ENCODE peak calls at places on chromosome 18, in four cellular contexts. P, F, E and D are unnamed samples.

GRCh38 chr18:26854292-26854881 is 11.1 kb downstream of the AQP4 start:
- DNase-seq in F (no peak), E (no peak), P (no peak), D (no peak)

GRCh38 chr18:45518770-45519169 is 96.5 kb upstream of the SLC14A2 start:
- DNase-seq in F (no peak), E (no peak), P (no peak), D (no peak)

GRCh38 chr18:21134895-21135294 is 23.3 kb upstream of the ROCK1 start:
- DNase-seq in F (no peak), E (peak; percentile 8), P (no peak), D (no peak)

GRCh38 chr18:52572036-52572750 is 232.2 kb downstream of the DCC start:
- DNase-seq in E (no peak), F (no peak), P (no peak), D (no peak)

GRCh38 chr18:62585274-62586147 is 62.7 kb downstream of the ZCCHC2 start:
- DNase-seq in F (peak; percentile 41), P (no peak), E (no peak), D (no peak)

GRCh38 chr18:23822590-23823385 is 133.5 kb downstream of the LAMA3 start:
- DNase-seq in P (no peak), E (no peak), F (no peak), D (no peak)

GRCh38 chr18:59109375-59109774 is 30.3 kb upstream of the SEC11C start:
- DNase-seq in E (peak; percentile 57), P (no peak), F (no peak), D (no peak)

GRCh38 chr18:47209166-47209565 is 33.0 kb upstream of the IER3IP1 start:
- DNase-seq in E (no peak), P (no peak), F (no peak), D (no peak)

GRCh38 chr18:74596959-74597661 is 560 bp upstream of the ZNF407 start:
- DNase-seq in E (peak; percentile 73), F (peak; percentile 76), P (peak; percentile 5), D (no peak)

GRCh38 chr18:9854801-9855676 is 30.7 kb upstream of the TXNDC2 start:
- DNase-seq in E (no peak), F (no peak), P (peak; percentile 81), D (no peak)
- TF ChIP-seq TCF12 in E (no peak), F (no peak), P (no peak), D (no peak)

DNA sequence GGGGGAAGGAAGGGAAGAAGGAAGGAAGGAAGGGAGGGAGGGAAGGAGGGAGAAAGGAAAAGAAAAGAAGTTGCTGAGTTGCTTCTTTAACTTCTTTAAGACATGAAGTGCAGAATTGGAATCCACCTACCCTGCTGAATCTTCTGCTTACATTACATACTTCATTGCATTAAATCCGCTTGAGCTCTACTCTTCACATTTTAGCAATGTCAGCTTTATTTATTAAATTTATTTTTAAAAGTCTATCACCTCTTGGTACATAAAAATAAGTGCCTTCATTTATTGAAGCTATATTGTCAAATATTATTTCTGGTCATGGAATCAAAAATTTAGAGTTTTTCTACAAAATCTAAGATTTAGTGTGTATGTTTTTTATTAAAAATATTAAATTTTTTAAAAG is 284.6 kb downstream of the CCDC102B start:
- DNase-seq in E (no peak), F (no peak), P (no peak), D (no peak)
- TF ChIP-seq TCF12 in E (no peak), F (no peak), P (no peak), D (no peak)

GRCh38 chr18:36186461-36187137 is 698 bp upstream of the MOCOS start:
- DNase-seq in P (peak; percentile 41), E (peak; percentile 62), F (peak; percentile 74), D (no peak)

GRCh38 chr18:36188912-36189311 is 1.6 kb downstream of the MOCOS start:
- DNase-seq in F (peak; percentile 45), P (no peak), E (no peak), D (no peak)

GRCh38 chr18:36189486-36189885 is 2.2 kb downstream of the MOCOS start:
- DNase-seq in E (no peak), F (no peak), P (no peak), D (no peak)

GRCh38 chr18:36187138-36187825 is at the start of gene MOCOS:
- DNase-seq in F (peak; percentile 94), P (peak; percentile 68), E (peak; percentile 92), D (no peak)

GRCh38 chr18:36187826-36188721 is 777 bp downstream of the MOCOS start:
- DNase-seq in E (no peak), P (peak; percentile 52), F (peak; percentile 87), D (no peak)
- TF ChIP-seq TCF12 in E (no peak), P (no peak), F (no peak), D (no peak)

DNA sequence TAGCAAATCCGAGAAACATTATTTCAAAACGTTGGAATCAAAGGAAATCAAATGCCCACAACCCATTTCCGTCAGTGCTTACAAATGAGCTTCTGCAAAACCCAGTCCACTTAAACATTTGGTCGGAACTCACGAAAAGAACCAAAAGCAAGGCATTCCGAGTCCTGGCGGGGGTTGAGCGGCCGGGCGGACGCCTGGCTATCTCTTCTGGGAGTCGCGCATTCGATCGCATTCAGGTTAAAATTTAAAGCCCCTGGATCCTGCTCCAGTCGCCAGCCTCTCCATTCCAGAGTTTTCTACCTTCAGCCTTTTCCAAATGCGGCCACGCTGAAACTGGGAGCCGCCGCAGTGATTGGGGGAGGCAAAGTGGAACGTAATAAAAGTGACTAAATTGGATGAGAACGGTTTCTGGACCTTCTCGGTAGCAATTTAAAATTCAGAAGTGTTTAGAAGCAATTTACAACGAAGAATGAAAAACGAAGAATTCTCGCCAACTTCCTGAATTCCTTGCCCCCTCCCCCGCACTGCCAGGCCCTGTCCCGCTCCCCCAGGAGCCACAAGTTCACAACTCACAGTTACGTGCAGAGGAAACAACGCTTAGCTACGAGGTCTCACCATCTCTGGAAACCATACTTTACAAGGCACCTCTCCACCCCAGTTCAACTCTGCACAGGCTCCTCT is 1.8 kb upstream of the GATA6 start:
- DNase-seq in F (peak; percentile 64), E (peak; percentile 40), P (no peak), D (no peak)
- TF ChIP-seq TCF12 in F (peak; percentile 33), E (no peak), P (no peak), D (no peak)

GRCh38 chr18:72868666-72869661 is 1.2 kb upstream of the NETO1 start:
- DNase-seq in E (peak; percentile 24), F (peak; percentile 67), P (no peak), D (no peak)

GRCh38 chr18:72866901-72867701 is 686 bp downstream of the NETO1 start:
- DNase-seq in F (peak; percentile 73), E (peak; percentile 27), P (no peak), D (no peak)

GRCh38 chr18:72869786-72870185 is 2.0 kb upstream of the NETO1 start:
- DNase-seq in F (no peak), E (no peak), P (no peak), D (no peak)

GRCh38 chr18:72867721-72868665 is at the start of gene NETO1:
- DNase-seq in P (no peak), E (peak; percentile 35), F (peak; percentile 61), D (no peak)

DNA sequence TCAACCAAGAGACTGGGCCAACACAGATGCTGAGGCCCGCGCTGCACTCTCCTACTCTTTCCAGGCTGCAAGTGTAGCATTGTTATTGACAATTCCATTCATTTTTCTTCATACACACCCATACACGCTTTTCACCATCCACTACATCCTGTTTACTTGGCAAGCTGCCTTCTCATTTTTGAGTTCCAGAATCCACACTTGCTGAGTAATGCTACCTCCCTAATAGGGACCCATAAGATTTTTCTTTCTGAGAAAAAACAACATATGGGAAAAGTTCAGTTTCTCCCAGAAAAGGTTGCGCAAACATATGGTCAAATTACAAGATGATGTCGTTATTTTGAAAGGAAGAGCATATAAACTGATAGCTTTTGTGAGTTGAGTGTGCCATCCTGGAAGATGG is 3.3 kb upstream of the NETO1 start:
- DNase-seq in P (no peak), E (no peak), F (no peak), D (no peak)
- TF ChIP-seq TCF12 in P (no peak), E (no peak), F (no peak), D (no peak)

DNA sequence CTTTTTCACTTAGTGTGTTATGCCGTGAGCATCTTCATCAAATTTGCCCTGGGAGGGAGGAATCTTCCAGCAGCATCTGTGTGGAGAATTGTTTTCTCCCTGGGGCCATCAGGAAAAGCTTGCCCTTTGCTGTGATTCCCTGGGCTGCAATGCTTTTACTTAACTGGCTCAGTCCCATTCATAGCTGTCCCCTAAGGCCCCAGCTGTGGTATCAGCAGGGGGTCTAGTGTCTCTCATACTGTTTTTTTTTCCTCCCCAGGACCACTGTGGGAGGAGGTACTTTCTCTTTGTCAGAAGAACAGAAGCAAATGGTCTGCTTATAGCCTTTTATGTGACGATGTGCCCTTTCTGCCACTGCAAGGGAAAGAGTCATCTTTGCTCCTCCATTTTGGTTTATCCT is 176.8 kb upstream of the CELF4 start:
- DNase-seq in E (peak; percentile 16), F (no peak), P (no peak), D (no peak)
- TF ChIP-seq TCF12 in E (no peak), F (no peak), P (no peak), D (no peak)

GRCh38 chr18:3994061-3994687 is 460.9 kb downstream of the DLGAP1 start:
- DNase-seq in F (no peak), E (no peak), P (no peak), D (no peak)

GRCh38 chr18:4004176-4004829 is 450.8 kb downstream of the DLGAP1 start:
- DNase-seq in F (no peak), E (no peak), P (no peak), D (no peak)

GRCh38 chr18:3995476-3996102 is 459.5 kb downstream of the DLGAP1 start:
- DNase-seq in E (peak; percentile 27), F (peak; percentile 69), P (peak; percentile 56), D (peak; percentile 38)

DNA sequence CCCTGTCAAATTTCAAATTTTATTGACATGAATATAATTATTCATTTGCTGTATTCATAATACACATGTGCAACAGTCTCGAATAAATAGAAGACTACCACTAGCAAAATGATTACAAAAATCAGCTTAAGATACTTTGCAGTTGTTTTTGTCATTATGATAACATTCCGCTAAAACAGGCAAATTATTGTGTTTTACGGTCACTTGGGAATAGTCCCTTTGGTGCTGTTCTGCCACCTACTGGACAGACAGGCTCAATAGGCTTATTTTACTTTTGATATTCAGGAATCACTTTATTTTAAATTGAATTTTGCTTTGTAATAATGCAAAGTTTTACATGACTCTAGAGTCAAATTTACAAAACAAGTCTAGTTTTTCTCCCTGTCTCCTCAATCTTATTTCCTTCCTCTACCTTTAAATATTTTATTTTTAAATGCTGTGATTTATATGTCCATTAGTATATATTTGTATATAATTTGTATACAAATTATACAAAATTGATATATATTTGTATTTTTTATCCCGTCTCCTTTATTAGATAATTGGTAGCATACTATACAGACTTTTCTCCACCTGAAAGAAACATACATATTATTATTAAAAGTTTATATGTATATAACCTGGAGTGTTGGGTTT is 456.3 kb downstream of the DLGAP1 start:
- DNase-seq in P (peak; percentile 14), E (peak; percentile 19), F (no peak), D (no peak)
- TF ChIP-seq TCF12 in P (no peak), E (no peak), F (no peak), D (no peak)

DNA sequence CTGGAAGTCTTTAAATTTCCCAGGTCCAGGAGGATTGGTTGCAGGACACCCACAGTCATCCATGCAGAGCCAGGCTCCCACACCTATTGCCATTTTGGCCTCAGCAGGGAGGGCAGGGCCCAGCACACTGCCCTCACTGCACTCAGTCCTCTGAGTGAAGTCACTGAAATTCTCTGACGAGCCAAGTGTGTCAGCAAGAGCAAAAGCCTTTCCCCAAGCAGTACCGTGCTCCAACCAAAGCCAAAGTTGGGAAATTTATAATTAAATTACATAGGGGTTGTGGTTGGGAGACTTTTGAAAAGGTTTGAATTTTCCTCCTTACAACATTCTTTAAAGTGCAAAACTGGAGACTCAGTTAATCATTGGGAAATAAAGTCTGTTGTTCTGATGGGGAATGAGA is 98.5 kb upstream of the CD226 start:
- DNase-seq in F (no peak), P (no peak), E (no peak), D (no peak)
- TF ChIP-seq TCF12 in F (no peak), P (no peak), E (no peak), D (no peak)